ENCODE peak calls at places on chromosomes 12 and 14, in four cellular contexts. W, Y, U and A are unnamed samples.

GRCh38 chr14:35534884-35535793 is 1.2 kb downstream of the INSM2 start:
- DNase-seq in Y (peak; percentile 61), U (no peak), W (peak; percentile 52), A (peak; percentile 65)

GRCh38 chr14:85564841-85565527 is 35.0 kb downstream of the FLRT2 start:
- DNase-seq in W (no peak), Y (no peak), U (no peak), A (no peak)

GRCh38 chr12:47590771-47591368 is 115.0 kb downstream of the RPAP3 start:
- DNase-seq in Y (no peak), W (no peak), U (no peak), A (no peak)

GRCh38 chr12:77433799-77434198 is 368.4 kb upstream of the E2F7 start:
- DNase-seq in U (no peak), Y (no peak), W (no peak), A (no peak)

GRCh38 chr12:65902504-65902903 is 78.2 kb downstream of the HMGA2 start:
- DNase-seq in W (no peak), Y (no peak), U (no peak), A (no peak)

GRCh38 chr12:74747305-74747704 is 209.7 kb downstream of the ATXN7L3B start:
- DNase-seq in Y (no peak), W (no peak), U (no peak), A (no peak)

GRCh38 chr12:129614221-129614885 is 289.5 kb downstream of the TMEM132D start:
- DNase-seq in W (no peak), Y (no peak), U (no peak), A (no peak)

GRCh38 chr12:93657076-93657475 is 20.1 kb upstream of the CRADD start:
- DNase-seq in Y (no peak), U (no peak), W (no peak), A (no peak)

GRCh38 chr14:68244272-68244975 is 424.8 kb downstream of the RAD51B start:
- DNase-seq in U (no peak), W (no peak), Y (no peak), A (no peak)

GRCh38 chr12:68793975-68794652 is 13.9 kb upstream of the MDM2 start:
- DNase-seq in W (no peak), Y (no peak), U (no peak), A (no peak)
- TF ChIP-seq NFIC in W (no peak), Y (no peak), U (no peak), A (no peak)

GRCh38 chr12:64034901-64035576 is 187.1 kb downstream of the KICS2 start:
- DNase-seq in W (no peak), Y (peak; percentile 41), U (no peak), A (no peak)

GRCh38 chr12:64030155-64030554 is 185.7 kb downstream of the SRGAP1 start:
- DNase-seq in Y (no peak), U (no peak), W (no peak), A (no peak)

GRCh38 chr12:64025174-64025958 is 180.9 kb downstream of the SRGAP1 start:
- DNase-seq in W (no peak), U (no peak), Y (no peak), A (no peak)

GRCh38 chr12:64028541-64028940 is 184.0 kb downstream of the SRGAP1 start:
- DNase-seq in W (no peak), U (no peak), Y (no peak), A (no peak)

GRCh38 chr12:64029013-64029857 is 184.7 kb downstream of the SRGAP1 start:
- DNase-seq in U (no peak), Y (no peak), W (no peak), A (no peak)
- TF ChIP-seq NFIC in U (no peak), Y (no peak), W (peak; percentile 25), A (no peak)

GRCh38 chr12:107612508-107612907 is 73.1 kb upstream of the PWP1 start:
- DNase-seq in U (no peak), Y (no peak), W (no peak), A (no peak)
- TF ChIP-seq NFIC in U (no peak), Y (no peak), W (no peak), A (no peak)

GRCh38 chr14:99541211-99541610 is 60.0 kb downstream of the CCNK start:
- DNase-seq in Y (no peak), W (no peak), U (no peak), A (no peak)

GRCh38 chr14:99540196-99541032 is 59.2 kb downstream of the CCNK start:
- DNase-seq in U (no peak), Y (no peak), W (peak; percentile 79), A (no peak)

GRCh38 chr14:99542566-99542965 is 61.4 kb downstream of the CCNK start:
- DNase-seq in W (no peak), U (no peak), Y (no peak), A (no peak)

GRCh38 chr14:99543369-99543768 is 60.6 kb downstream of the CCDC85C start:
- DNase-seq in Y (no peak), W (no peak), U (no peak), A (no peak)

GRCh38 chr14:99541677-99542470 is 60.7 kb downstream of the CCNK start:
- DNase-seq in Y (no peak), U (no peak), W (peak; percentile 73), A (no peak)
- TF ChIP-seq NFIC in Y (no peak), U (no peak), W (no peak), A (no peak)